ENCODE peak calls at places on chromosomes 12 and 14, in nine cellular contexts. One of them, this sample, is unnamed.

GRCh38 chr12:113477171-113477841 is 5.6 kb upstream of the LHX5 start:
- DNase-seq in retina: no peak
- DNase-seq in mucosa of descending colon: no peak
- DNase-seq in fibroblast of the aortic adventitia: no peak
- DNase-seq in SHP77: no peak
- DNase-seq in fibroblast of gingiva: no peak
- DNase-seq in GF-D8: no peak
- DNase-seq in NCI-H2171: no peak
- DNase-seq in stimulated activated naive B cell treated with anti-CD40 and anti-IgM and Interleukin-4, amounts not matched to agents 10 μg/mL and 1 μg/mL and 100 μg/mL, for 72 hours: no peak
- DNase-seq in this sample: no peak

GRCh38 chr14:81682134-81682533 is 148.5 kb upstream of the SEL1L start:
- DNase-seq in retina: no peak
- DNase-seq in mucosa of descending colon: no peak
- DNase-seq in fibroblast of the aortic adventitia: no peak
- DNase-seq in SHP77: no peak
- DNase-seq in fibroblast of gingiva: no peak
- DNase-seq in GF-D8: no peak
- DNase-seq in NCI-H2171: peak; percentile 35
- DNase-seq in stimulated activated naive B cell treated with anti-CD40 and anti-IgM and Interleukin-4, amounts not matched to agents 10 μg/mL and 1 μg/mL and 100 μg/mL, for 72 hours: no peak
- DNase-seq in this sample: no peak

GRCh38 chr14:69010632-69011031 is 31.5 kb upstream of the ACTN1 start:
- DNase-seq in retina: no peak
- DNase-seq in mucosa of descending colon: no peak
- DNase-seq in fibroblast of the aortic adventitia: peak; percentile 8
- DNase-seq in SHP77: no peak
- DNase-seq in fibroblast of gingiva: no peak
- DNase-seq in GF-D8: no peak
- DNase-seq in NCI-H2171: no peak
- DNase-seq in stimulated activated naive B cell treated with anti-CD40 and anti-IgM and Interleukin-4, amounts not matched to agents 10 μg/mL and 1 μg/mL and 100 μg/mL, for 72 hours: no peak
- DNase-seq in this sample: no peak

GRCh38 chr14:103185051-103186027 is 62.1 kb downstream of the TNFAIP2 start:
- DNase-seq in retina: peak; percentile 46
- DNase-seq in mucosa of descending colon: no peak
- DNase-seq in fibroblast of the aortic adventitia: peak; percentile 71
- DNase-seq in SHP77: peak; percentile 18
- DNase-seq in fibroblast of gingiva: no peak
- DNase-seq in GF-D8: no peak
- DNase-seq in NCI-H2171: peak; percentile 61
- DNase-seq in stimulated activated naive B cell treated with anti-CD40 and anti-IgM and Interleukin-4, amounts not matched to agents 10 μg/mL and 1 μg/mL and 100 μg/mL, for 72 hours: no peak
- DNase-seq in this sample: peak; percentile 26

GRCh38 chr14:89828473-89829200 is 125.9 kb downstream of the EFCAB11 start:
- DNase-seq in retina: no peak
- DNase-seq in mucosa of descending colon: no peak
- DNase-seq in fibroblast of the aortic adventitia: no peak
- DNase-seq in SHP77: no peak
- DNase-seq in fibroblast of gingiva: peak; percentile 66
- DNase-seq in GF-D8: no peak
- DNase-seq in NCI-H2171: no peak
- DNase-seq in stimulated activated naive B cell treated with anti-CD40 and anti-IgM and Interleukin-4, amounts not matched to agents 10 μg/mL and 1 μg/mL and 100 μg/mL, for 72 hours: no peak
- DNase-seq in this sample: no peak

GRCh38 chr14:92655802-92656201 is 92.6 kb downstream of the LGMN start:
- DNase-seq in retina: no peak
- DNase-seq in mucosa of descending colon: no peak
- DNase-seq in fibroblast of the aortic adventitia: no peak
- DNase-seq in SHP77: no peak
- DNase-seq in fibroblast of gingiva: no peak
- DNase-seq in GF-D8: no peak
- DNase-seq in NCI-H2171: no peak
- DNase-seq in stimulated activated naive B cell treated with anti-CD40 and anti-IgM and Interleukin-4, amounts not matched to agents 10 μg/mL and 1 μg/mL and 100 μg/mL, for 72 hours: no peak
- DNase-seq in this sample: no peak

GRCh38 chr12:49339464-49339861 is 2.5 kb upstream of the C1QL4 start:
- DNase-seq in retina: peak; percentile 25
- DNase-seq in mucosa of descending colon: peak; percentile 77
- DNase-seq in fibroblast of the aortic adventitia: no peak
- DNase-seq in SHP77: no peak
- DNase-seq in fibroblast of gingiva: no peak
- DNase-seq in GF-D8: no peak
- DNase-seq in NCI-H2171: no peak
- DNase-seq in stimulated activated naive B cell treated with anti-CD40 and anti-IgM and Interleukin-4, amounts not matched to agents 10 μg/mL and 1 μg/mL and 100 μg/mL, for 72 hours: no peak
- DNase-seq in this sample: no peak

GRCh38 chr12:42690264-42690663 is 100.7 kb upstream of the PRICKLE1 start:
- DNase-seq in retina: no peak
- DNase-seq in mucosa of descending colon: no peak
- DNase-seq in fibroblast of the aortic adventitia: no peak
- DNase-seq in SHP77: no peak
- DNase-seq in fibroblast of gingiva: no peak
- DNase-seq in GF-D8: no peak
- DNase-seq in NCI-H2171: no peak
- DNase-seq in stimulated activated naive B cell treated with anti-CD40 and anti-IgM and Interleukin-4, amounts not matched to agents 10 μg/mL and 1 μg/mL and 100 μg/mL, for 72 hours: no peak
- DNase-seq in this sample: no peak

GRCh38 chr12:50581226-50582184 is 76.7 kb downstream of the DIP2B start:
- DNase-seq in retina: no peak
- DNase-seq in mucosa of descending colon: no peak
- DNase-seq in fibroblast of the aortic adventitia: peak; percentile 55
- DNase-seq in SHP77: no peak
- DNase-seq in fibroblast of gingiva: no peak
- DNase-seq in GF-D8: no peak
- DNase-seq in NCI-H2171: no peak
- DNase-seq in stimulated activated naive B cell treated with anti-CD40 and anti-IgM and Interleukin-4, amounts not matched to agents 10 μg/mL and 1 μg/mL and 100 μg/mL, for 72 hours: no peak
- DNase-seq in this sample: no peak

GRCh38 chr14:92690171-92691011 is 58.0 kb downstream of the LGMN start:
- DNase-seq in retina: no peak
- DNase-seq in mucosa of descending colon: no peak
- DNase-seq in fibroblast of the aortic adventitia: peak; percentile 58
- DNase-seq in SHP77: peak; percentile 78
- DNase-seq in fibroblast of gingiva: peak; percentile 36
- DNase-seq in GF-D8: no peak
- DNase-seq in NCI-H2171: peak; percentile 81
- DNase-seq in stimulated activated naive B cell treated with anti-CD40 and anti-IgM and Interleukin-4, amounts not matched to agents 10 μg/mL and 1 μg/mL and 100 μg/mL, for 72 hours: peak; percentile 21
- DNase-seq in this sample: peak; percentile 62

GRCh38 chr12:111298583-111299436 is 70.1 kb downstream of the PHETA1 start:
- DNase-seq in retina: peak; percentile 82
- DNase-seq in mucosa of descending colon: no peak
- DNase-seq in fibroblast of the aortic adventitia: peak; percentile 46
- DNase-seq in SHP77: peak; percentile 19
- DNase-seq in fibroblast of gingiva: peak; percentile 10
- DNase-seq in GF-D8: no peak
- DNase-seq in NCI-H2171: peak; percentile 64
- DNase-seq in stimulated activated naive B cell treated with anti-CD40 and anti-IgM and Interleukin-4, amounts not matched to agents 10 μg/mL and 1 μg/mL and 100 μg/mL, for 72 hours: peak; percentile 38
- DNase-seq in this sample: no peak

GRCh38 chr14:101808020-101808641 is 46.6 kb downstream of the PPP2R5C start:
- DNase-seq in retina: peak; percentile 62
- DNase-seq in mucosa of descending colon: no peak
- DNase-seq in fibroblast of the aortic adventitia: no peak
- DNase-seq in SHP77: peak; percentile 36
- DNase-seq in fibroblast of gingiva: no peak
- DNase-seq in GF-D8: no peak
- DNase-seq in NCI-H2171: no peak
- DNase-seq in stimulated activated naive B cell treated with anti-CD40 and anti-IgM and Interleukin-4, amounts not matched to agents 10 μg/mL and 1 μg/mL and 100 μg/mL, for 72 hours: no peak
- DNase-seq in this sample: peak; percentile 39

GRCh38 chr14:29716150-29716549 is 211.5 kb downstream of the PRKD1 start:
- DNase-seq in retina: no peak
- DNase-seq in mucosa of descending colon: no peak
- DNase-seq in fibroblast of the aortic adventitia: peak; percentile 43
- DNase-seq in SHP77: no peak
- DNase-seq in fibroblast of gingiva: peak; percentile 83
- DNase-seq in GF-D8: no peak
- DNase-seq in NCI-H2171: no peak
- DNase-seq in stimulated activated naive B cell treated with anti-CD40 and anti-IgM and Interleukin-4, amounts not matched to agents 10 μg/mL and 1 μg/mL and 100 μg/mL, for 72 hours: no peak
- DNase-seq in this sample: no peak

GRCh38 chr12:106248849-106249371 is 1.1 kb upstream of the CKAP4 start:
- DNase-seq in retina: no peak
- DNase-seq in mucosa of descending colon: no peak
- DNase-seq in fibroblast of the aortic adventitia: peak; percentile 52
- DNase-seq in SHP77: no peak
- DNase-seq in fibroblast of gingiva: peak; percentile 34
- DNase-seq in GF-D8: no peak
- DNase-seq in NCI-H2171: no peak
- DNase-seq in stimulated activated naive B cell treated with anti-CD40 and anti-IgM and Interleukin-4, amounts not matched to agents 10 μg/mL and 1 μg/mL and 100 μg/mL, for 72 hours: no peak
- DNase-seq in this sample: no peak

GRCh38 chr14:88044782-88045446 is 40.0 kb downstream of the GPR65 start:
- DNase-seq in retina: no peak
- DNase-seq in mucosa of descending colon: no peak
- DNase-seq in fibroblast of the aortic adventitia: no peak
- DNase-seq in SHP77: no peak
- DNase-seq in fibroblast of gingiva: no peak
- DNase-seq in GF-D8: no peak
- DNase-seq in NCI-H2171: no peak
- DNase-seq in stimulated activated naive B cell treated with anti-CD40 and anti-IgM and Interleukin-4, amounts not matched to agents 10 μg/mL and 1 μg/mL and 100 μg/mL, for 72 hours: no peak
- DNase-seq in this sample: no peak

GRCh38 chr12:12528361-12529092 is 34.1 kb downstream of the DUSP16 start:
- DNase-seq in retina: no peak
- DNase-seq in mucosa of descending colon: no peak
- DNase-seq in fibroblast of the aortic adventitia: no peak
- DNase-seq in SHP77: no peak
- DNase-seq in fibroblast of gingiva: no peak
- DNase-seq in GF-D8: no peak
- DNase-seq in NCI-H2171: no peak
- DNase-seq in stimulated activated naive B cell treated with anti-CD40 and anti-IgM and Interleukin-4, amounts not matched to agents 10 μg/mL and 1 μg/mL and 100 μg/mL, for 72 hours: no peak
- DNase-seq in this sample: peak; percentile 14

GRCh38 chr12:117120787-117121186 is 21.6 kb upstream of the TESC start:
- DNase-seq in retina: no peak
- DNase-seq in mucosa of descending colon: no peak
- DNase-seq in fibroblast of the aortic adventitia: no peak
- DNase-seq in SHP77: peak; percentile 65
- DNase-seq in fibroblast of gingiva: no peak
- DNase-seq in GF-D8: no peak
- DNase-seq in NCI-H2171: peak; percentile 97
- DNase-seq in stimulated activated naive B cell treated with anti-CD40 and anti-IgM and Interleukin-4, amounts not matched to agents 10 μg/mL and 1 μg/mL and 100 μg/mL, for 72 hours: no peak
- DNase-seq in this sample: peak; percentile 69

GRCh38 chr12:2640281-2640680 is 154.5 kb upstream of the FKBP4 start:
- DNase-seq in retina: no peak
- DNase-seq in mucosa of descending colon: peak; percentile 36
- DNase-seq in fibroblast of the aortic adventitia: peak; percentile 78
- DNase-seq in SHP77: no peak
- DNase-seq in fibroblast of gingiva: peak; percentile 72
- DNase-seq in GF-D8: no peak
- DNase-seq in NCI-H2171: peak; percentile 90
- DNase-seq in stimulated activated naive B cell treated with anti-CD40 and anti-IgM and Interleukin-4, amounts not matched to agents 10 μg/mL and 1 μg/mL and 100 μg/mL, for 72 hours: no peak
- DNase-seq in this sample: no peak

GRCh38 chr12:53169644-53170043 is 10.9 kb upstream of the ZNF740 start:
- DNase-seq in retina: no peak
- DNase-seq in mucosa of descending colon: no peak
- DNase-seq in fibroblast of the aortic adventitia: no peak
- DNase-seq in SHP77: no peak
- DNase-seq in fibroblast of gingiva: no peak
- DNase-seq in GF-D8: no peak
- DNase-seq in NCI-H2171: no peak
- DNase-seq in stimulated activated naive B cell treated with anti-CD40 and anti-IgM and Interleukin-4, amounts not matched to agents 10 μg/mL and 1 μg/mL and 100 μg/mL, for 72 hours: no peak
- DNase-seq in this sample: no peak

GRCh38 chr12:94150483-94151225 is 2.3 kb downstream of the PLXNC1 start:
- DNase-seq in retina: peak; percentile 74
- DNase-seq in mucosa of descending colon: peak; percentile 78
- DNase-seq in fibroblast of the aortic adventitia: no peak
- DNase-seq in SHP77: no peak
- DNase-seq in fibroblast of gingiva: no peak
- DNase-seq in GF-D8: no peak
- DNase-seq in NCI-H2171: no peak
- DNase-seq in stimulated activated naive B cell treated with anti-CD40 and anti-IgM and Interleukin-4, amounts not matched to agents 10 μg/mL and 1 μg/mL and 100 μg/mL, for 72 hours: peak; percentile 50
- DNase-seq in this sample: no peak

GRCh38 chr14:50775357-50775756 is 55.6 kb downstream of the NIN start:
- DNase-seq in retina: no peak
- DNase-seq in mucosa of descending colon: no peak
- DNase-seq in fibroblast of the aortic adventitia: peak; percentile 87
- DNase-seq in SHP77: no peak
- DNase-seq in fibroblast of gingiva: peak; percentile 94
- DNase-seq in GF-D8: no peak
- DNase-seq in NCI-H2171: no peak
- DNase-seq in stimulated activated naive B cell treated with anti-CD40 and anti-IgM and Interleukin-4, amounts not matched to agents 10 μg/mL and 1 μg/mL and 100 μg/mL, for 72 hours: no peak
- DNase-seq in this sample: no peak

GRCh38 chr14:68736519-68736918 is 56.3 kb downstream of the ZFP36L1 start:
- DNase-seq in retina: peak; percentile 46
- DNase-seq in mucosa of descending colon: no peak
- DNase-seq in fibroblast of the aortic adventitia: no peak
- DNase-seq in SHP77: no peak
- DNase-seq in fibroblast of gingiva: no peak
- DNase-seq in GF-D8: no peak
- DNase-seq in NCI-H2171: no peak
- DNase-seq in stimulated activated naive B cell treated with anti-CD40 and anti-IgM and Interleukin-4, amounts not matched to agents 10 μg/mL and 1 μg/mL and 100 μg/mL, for 72 hours: no peak
- DNase-seq in this sample: no peak

GRCh38 chr12:113075137-113075683 is 18.7 kb downstream of the DTX1 start:
- DNase-seq in retina: no peak
- DNase-seq in mucosa of descending colon: no peak
- DNase-seq in fibroblast of the aortic adventitia: no peak
- DNase-seq in SHP77: peak; percentile 37
- DNase-seq in fibroblast of gingiva: no peak
- DNase-seq in GF-D8: no peak
- DNase-seq in NCI-H2171: no peak
- DNase-seq in stimulated activated naive B cell treated with anti-CD40 and anti-IgM and Interleukin-4, amounts not matched to agents 10 μg/mL and 1 μg/mL and 100 μg/mL, for 72 hours: peak; percentile 87
- DNase-seq in this sample: no peak

GRCh38 chr12:31773223-31773750 is 44.5 kb upstream of the AMN1 start:
- DNase-seq in retina: no peak
- DNase-seq in mucosa of descending colon: no peak
- DNase-seq in fibroblast of the aortic adventitia: peak; percentile 76
- DNase-seq in SHP77: peak; percentile 52
- DNase-seq in fibroblast of gingiva: no peak
- DNase-seq in GF-D8: no peak
- DNase-seq in NCI-H2171: no peak
- DNase-seq in stimulated activated naive B cell treated with anti-CD40 and anti-IgM and Interleukin-4, amounts not matched to agents 10 μg/mL and 1 μg/mL and 100 μg/mL, for 72 hours: no peak
- DNase-seq in this sample: no peak

GRCh38 chr12:127583041-127583440 is 683.9 kb upstream of the TMEM132C start:
- DNase-seq in retina: no peak
- DNase-seq in mucosa of descending colon: no peak
- DNase-seq in fibroblast of the aortic adventitia: no peak
- DNase-seq in SHP77: no peak
- DNase-seq in fibroblast of gingiva: peak; percentile 8
- DNase-seq in GF-D8: no peak
- DNase-seq in NCI-H2171: no peak
- DNase-seq in stimulated activated naive B cell treated with anti-CD40 and anti-IgM and Interleukin-4, amounts not matched to agents 10 μg/mL and 1 μg/mL and 100 μg/mL, for 72 hours: no peak
- DNase-seq in this sample: no peak

GRCh38 chr14:71594828-71595227 is 337.4 kb upstream of the RGS6 start:
- DNase-seq in retina: no peak
- DNase-seq in mucosa of descending colon: no peak
- DNase-seq in fibroblast of the aortic adventitia: peak; percentile 75
- DNase-seq in SHP77: no peak
- DNase-seq in fibroblast of gingiva: peak; percentile 14
- DNase-seq in GF-D8: no peak
- DNase-seq in NCI-H2171: no peak
- DNase-seq in stimulated activated naive B cell treated with anti-CD40 and anti-IgM and Interleukin-4, amounts not matched to agents 10 μg/mL and 1 μg/mL and 100 μg/mL, for 72 hours: no peak
- DNase-seq in this sample: no peak

GRCh38 chr12:41681898-41682297 is 462.8 kb downstream of the GXYLT1 start:
- DNase-seq in retina: no peak
- DNase-seq in mucosa of descending colon: no peak
- DNase-seq in fibroblast of the aortic adventitia: no peak
- DNase-seq in SHP77: peak; percentile 12
- DNase-seq in fibroblast of gingiva: no peak
- DNase-seq in GF-D8: no peak
- DNase-seq in NCI-H2171: no peak
- DNase-seq in stimulated activated naive B cell treated with anti-CD40 and anti-IgM and Interleukin-4, amounts not matched to agents 10 μg/mL and 1 μg/mL and 100 μg/mL, for 72 hours: no peak
- DNase-seq in this sample: peak; percentile 1

GRCh38 chr14:101843665-101844064 is 82.2 kb downstream of the PPP2R5C start:
- DNase-seq in retina: no peak
- DNase-seq in mucosa of descending colon: no peak
- DNase-seq in fibroblast of the aortic adventitia: no peak
- DNase-seq in SHP77: no peak
- DNase-seq in fibroblast of gingiva: no peak
- DNase-seq in GF-D8: no peak
- DNase-seq in NCI-H2171: no peak
- DNase-seq in stimulated activated naive B cell treated with anti-CD40 and anti-IgM and Interleukin-4, amounts not matched to agents 10 μg/mL and 1 μg/mL and 100 μg/mL, for 72 hours: peak; percentile 70
- DNase-seq in this sample: no peak

GRCh38 chr14:99036594-99037293 is 235.3 kb downstream of the BCL11B start:
- DNase-seq in retina: no peak
- DNase-seq in mucosa of descending colon: no peak
- DNase-seq in fibroblast of the aortic adventitia: no peak
- DNase-seq in SHP77: no peak
- DNase-seq in fibroblast of gingiva: no peak
- DNase-seq in GF-D8: peak; percentile 14
- DNase-seq in NCI-H2171: no peak
- DNase-seq in stimulated activated naive B cell treated with anti-CD40 and anti-IgM and Interleukin-4, amounts not matched to agents 10 μg/mL and 1 μg/mL and 100 μg/mL, for 72 hours: no peak
- DNase-seq in this sample: no peak

GRCh38 chr14:29814153-29815057 is 113.2 kb downstream of the PRKD1 start:
- DNase-seq in retina: no peak
- DNase-seq in mucosa of descending colon: no peak
- DNase-seq in fibroblast of the aortic adventitia: peak; percentile 75
- DNase-seq in SHP77: no peak
- DNase-seq in fibroblast of gingiva: no peak
- DNase-seq in GF-D8: no peak
- DNase-seq in NCI-H2171: peak; percentile 6
- DNase-seq in stimulated activated naive B cell treated with anti-CD40 and anti-IgM and Interleukin-4, amounts not matched to agents 10 μg/mL and 1 μg/mL and 100 μg/mL, for 72 hours: no peak
- DNase-seq in this sample: no peak

GRCh38 chr12:121786441-121786825 is 7.1 kb downstream of the RHOF start:
- DNase-seq in retina: no peak
- DNase-seq in mucosa of descending colon: peak; percentile 74
- DNase-seq in fibroblast of the aortic adventitia: peak; percentile 87
- DNase-seq in SHP77: no peak
- DNase-seq in fibroblast of gingiva: peak; percentile 75
- DNase-seq in GF-D8: no peak
- DNase-seq in NCI-H2171: no peak
- DNase-seq in stimulated activated naive B cell treated with anti-CD40 and anti-IgM and Interleukin-4, amounts not matched to agents 10 μg/mL and 1 μg/mL and 100 μg/mL, for 72 hours: no peak
- DNase-seq in this sample: no peak